ENCODE peak calls at places on chromosomes 2 and 18, in nine cellular contexts. J, L, X, P, V, R, N, S and Z are unnamed samples.

GRCh38 chr2:138415891-138416494 is 85.6 kb upstream of the SPOPL start:
- DNase-seq in L (no peak), J (peak), R (no peak), X (no peak), S (no peak), N (peak), P (no peak), V (no peak), Z (no peak)

GRCh38 chr2:1823187-1824169 is 79.2 kb upstream of the PXDN start:
- DNase-seq in P (no peak), N (no peak), S (no peak), V (no peak), X (no peak), L (peak), R (no peak), J (no peak), Z (no peak)

GRCh38 chr2:148058641-148059040 is 37.8 kb downstream of the MBD5 start:
- DNase-seq in N (no peak), V (no peak), J (peak), P (no peak), R (no peak), X (no peak), S (no peak), L (no peak), Z (no peak)

GRCh38 chr2:26989156-26989555 is 18.7 kb downstream of the MAPRE3 start:
- DNase-seq in L (no peak), V (no peak), S (no peak), N (no peak), J (peak), R (no peak), X (no peak), P (no peak), Z (no peak)

GRCh38 chr2:240302041-240302440 is 133.4 kb upstream of the GPC1 start:
- DNase-seq in X (no peak), R (no peak), S (no peak), V (no peak), L (no peak), P (no peak), J (no peak), N (no peak), Z (no peak)

GRCh38 chr2:23330214-23330613 is 54.8 kb upstream of the KLHL29 start:
- DNase-seq in R (no peak), J (peak), P (no peak), N (peak), S (no peak), V (no peak), X (no peak), L (peak), Z (peak)

GRCh38 chr2:64143154-64144056 is 815 bp downstream of the PELI1 start:
- DNase-seq in V (no peak), L (peak), S (peak), X (peak), N (peak), J (peak), R (no peak), P (no peak), Z (peak)

GRCh38 chr18:58831610-58832009 is 33.1 kb upstream of the ZNF532 start:
- DNase-seq in J (peak), S (no peak), R (no peak), X (no peak), L (no peak), N (no peak), P (no peak), V (no peak), Z (no peak)

GRCh38 chr2:153917570-153917969 is 45.8 kb downstream of the GALNT13 start:
- DNase-seq in P (no peak), R (no peak), S (no peak), V (no peak), X (no peak), N (no peak), L (no peak), J (no peak), Z (no peak)

GRCh38 chr2:46392561-46393351 is 86.6 kb upstream of the TMEM247 start:
- DNase-seq in S (no peak), L (peak), V (no peak), J (no peak), R (no peak), N (no peak), P (no peak), X (no peak), Z (no peak)

GRCh38 chr2:160075171-160075570 is 12.8 kb upstream of the PLA2R1 start:
- DNase-seq in N (no peak), R (peak), V (peak), S (no peak), X (no peak), P (no peak), L (no peak), J (peak), Z (no peak)

GRCh38 chr2:66389651-66390131 is 45.2 kb upstream of the MEIS1 start:
- DNase-seq in J (no peak), V (no peak), N (peak), L (no peak), X (no peak), S (no peak), R (no peak), P (no peak), Z (peak)

GRCh38 chr2:69694894-69695849 is 46.8 kb upstream of the ANXA4 start:
- DNase-seq in N (no peak), S (no peak), J (peak), P (no peak), X (no peak), V (no peak), R (no peak), L (no peak), Z (no peak)

GRCh38 chr2:186256540-186256939 is 229.5 kb upstream of the ZC3H15 start:
- DNase-seq in N (peak), J (peak), X (no peak), L (no peak), P (no peak), R (no peak), S (no peak), V (no peak), Z (peak)

GRCh38 chr18:9706081-9706935 is 1.8 kb upstream of the RAB31 start:
- DNase-seq in J (peak), P (no peak), N (no peak), X (no peak), L (no peak), S (no peak), V (no peak), R (no peak), Z (no peak)

GRCh38 chr18:23182606-23183005 is 47.3 kb downstream of the CABLES1 start:
- DNase-seq in S (no peak), L (peak), N (no peak), R (no peak), V (no peak), P (no peak), J (no peak), X (no peak), Z (no peak)

GRCh38 chr2:239648607-239649006 is 247.8 kb upstream of the HDAC4 start:
- DNase-seq in J (no peak), P (no peak), S (no peak), V (no peak), R (no peak), N (no peak), X (no peak), L (peak), Z (no peak)

GRCh38 chr18:12872408-12872807 is 11.6 kb downstream of the PTPN2 start:
- DNase-seq in L (no peak), J (no peak), X (no peak), R (no peak), N (no peak), V (no peak), S (no peak), P (no peak), Z (no peak)

GRCh38 chr18:23386317-23386716 is 66.8 kb upstream of the RIOK3 start:
- DNase-seq in V (no peak), S (no peak), N (no peak), P (no peak), L (no peak), X (no peak), R (no peak), J (no peak), Z (no peak)

GRCh38 chr18:75824661-75825060 is 397.2 kb upstream of the SMIM21 start:
- DNase-seq in N (no peak), J (no peak), L (peak), X (no peak), V (no peak), R (no peak), S (no peak), P (no peak), Z (no peak)

GRCh38 chr18:76412818-76413565 is 82.0 kb downstream of the ZNF516 start:
- DNase-seq in R (no peak), L (peak), X (no peak), P (no peak), N (no peak), V (no peak), J (peak), S (no peak), Z (no peak)

GRCh38 chr2:146468578-146468977 is 1376.3 kb upstream of the ACVR2A start:
- DNase-seq in R (no peak), S (no peak), L (no peak), P (no peak), J (no peak), V (no peak), X (no peak), N (no peak), Z (no peak)

GRCh38 chr2:148989882-148990493 is 48.5 kb upstream of the LYPD6B start:
- DNase-seq in S (peak), X (peak), R (peak), V (peak), N (peak), L (peak), P (no peak), J (peak), Z (peak)

GRCh38 chr18:73318732-73319479 is 451.1 kb upstream of the NETO1 start:
- DNase-seq in P (no peak), X (no peak), N (no peak), J (peak), S (no peak), V (no peak), L (no peak), R (no peak), Z (no peak)

GRCh38 chr2:499726-500125 is 177.5 kb downstream of the TMEM18 start:
- DNase-seq in N (no peak), R (no peak), S (no peak), V (no peak), X (no peak), P (no peak), L (no peak), J (no peak), Z (no peak)

GRCh38 chr2:23513881-23514793 is 129.2 kb downstream of the KLHL29 start:
- DNase-seq in N (no peak), X (no peak), V (no peak), J (no peak), R (no peak), L (no peak), P (no peak), S (no peak), Z (no peak)

GRCh38 chr2:218317232-218317630 is 24.9 kb upstream of the TMBIM1 start:
- DNase-seq in R (no peak), V (no peak), J (no peak), P (no peak), X (no peak), N (no peak), L (no peak), S (no peak), Z (no peak)

GRCh38 chr2:29398384-29399237 is 283.4 kb downstream of the CLIP4 start:
- DNase-seq in S (no peak), J (peak), N (no peak), V (no peak), P (no peak), R (no peak), X (no peak), L (peak), Z (no peak)

GRCh38 chr2:149365826-149366583 is 35.6 kb downstream of the LYPD6 start:
- DNase-seq in R (no peak), J (peak), V (no peak), N (no peak), X (no peak), P (no peak), S (no peak), L (no peak), Z (no peak)